ENCODE peak calls at places on chromosomes 13 and 19, in six cellular contexts. L is HFF-Myc, Q is breast epithelium, O is AG09319, C is astrocyte of the spinal cord, H is left lung. F is an unnamed sample.

GRCh38 chr19:54035215-54036178 is 28.2 kb downstream of the VSTM1 start:
- DNase-seq in L (peak), Q (no peak), O (peak), C (peak), H (no peak), F (no peak)

GRCh38 chr13:20193142-20193923 is 595 bp upstream of the GJB2 start:
- DNase-seq in L (no peak), Q (no peak), O (no peak), C (no peak), H (peak), F (no peak)

GRCh38 chr19:38229585-38230073 is 5.6 kb upstream of the DPF1 start:
- DNase-seq in L (no peak), Q (no peak), O (peak), C (peak), H (no peak), F (no peak)

GRCh38 chr19:54684537-54684936 is 21.8 kb downstream of the LILRB4 start:
- DNase-seq in L (no peak), Q (no peak), O (no peak), C (no peak), H (no peak), F (no peak)

GRCh38 chr19:35066121-35066520 is 24.6 kb downstream of the HPN start:
- DNase-seq in L (no peak), Q (no peak), O (no peak), C (no peak), H (no peak), F (no peak)

GRCh38 chr13:49452725-49453457 is 8.8 kb downstream of the SETDB2 start:
- DNase-seq in L (no peak), Q (no peak), O (no peak), C (no peak), H (no peak), F (no peak)

GRCh38 chr19:49814010-49814409 is 918 bp upstream of the FUZ start:
- DNase-seq in L (no peak), Q (no peak), O (no peak), C (no peak), H (no peak), F (no peak)

GRCh38 chr13:113350065-113350937 is 13.6 kb downstream of the GRTP1 start:
- DNase-seq in L (no peak), Q (no peak), O (no peak), C (no peak), H (no peak), F (no peak)

GRCh38 chr13:110275931-110276552 is 30.9 kb downstream of the COL4A1 start:
- DNase-seq in L (no peak), Q (no peak), O (no peak), C (no peak), H (no peak), F (no peak)

GRCh38 chr19:54355675-54356074 is 9.1 kb downstream of the LAIR1 start:
- DNase-seq in L (no peak), Q (no peak), O (no peak), C (no peak), H (no peak), F (no peak)

GRCh38 chr19:1883784-1884183 is 1.5 kb downstream of the ABHD17A start:
- DNase-seq in L (no peak), Q (no peak), O (no peak), C (no peak), H (no peak), F (peak)

GRCh38 chr13:43132911-43133310 is 109.5 kb downstream of the DNAJC15 start:
- DNase-seq in L (no peak), Q (no peak), O (no peak), C (no peak), H (no peak), F (no peak)

GRCh38 chr19:19224852-19225494 is 13.2 kb downstream of the NCAN start:
- DNase-seq in L (no peak), Q (peak), O (peak), C (peak), H (peak), F (peak)

GRCh38 chr13:27405521-27406134 is 18.8 kb upstream of the GTF3A start:
- DNase-seq in L (no peak), Q (no peak), O (no peak), C (no peak), H (no peak), F (no peak)

GRCh38 chr19:49932041-49932451 is 2.7 kb upstream of the NUP62 start:
- DNase-seq in L (no peak), Q (no peak), O (no peak), C (no peak), H (no peak), F (no peak)

GRCh38 chr13:35346494-35346893 is 130.0 kb downstream of the MAB21L1 start:
- DNase-seq in L (no peak), Q (no peak), O (no peak), C (no peak), H (no peak), F (no peak)

GRCh38 chr13:112052213-112052612 is 14.7 kb upstream of the SOX1 start:
- DNase-seq in L (no peak), Q (no peak), O (no peak), C (no peak), H (peak), F (no peak)

GRCh38 chr19:18741566-18742121 is 49.5 kb downstream of the COMP start:
- DNase-seq in L (no peak), Q (peak), O (no peak), C (no peak), H (no peak), F (peak)

GRCh38 chr13:99969934-99970760 is 1.4 kb downstream of the ZIC5 start:
- DNase-seq in L (no peak), Q (no peak), O (no peak), C (peak), H (peak), F (no peak)
- TF ChIP-seq CTCF in L (no peak), Q (no peak), O (no peak), C (no peak), H (no peak), F (no peak)

DNA sequence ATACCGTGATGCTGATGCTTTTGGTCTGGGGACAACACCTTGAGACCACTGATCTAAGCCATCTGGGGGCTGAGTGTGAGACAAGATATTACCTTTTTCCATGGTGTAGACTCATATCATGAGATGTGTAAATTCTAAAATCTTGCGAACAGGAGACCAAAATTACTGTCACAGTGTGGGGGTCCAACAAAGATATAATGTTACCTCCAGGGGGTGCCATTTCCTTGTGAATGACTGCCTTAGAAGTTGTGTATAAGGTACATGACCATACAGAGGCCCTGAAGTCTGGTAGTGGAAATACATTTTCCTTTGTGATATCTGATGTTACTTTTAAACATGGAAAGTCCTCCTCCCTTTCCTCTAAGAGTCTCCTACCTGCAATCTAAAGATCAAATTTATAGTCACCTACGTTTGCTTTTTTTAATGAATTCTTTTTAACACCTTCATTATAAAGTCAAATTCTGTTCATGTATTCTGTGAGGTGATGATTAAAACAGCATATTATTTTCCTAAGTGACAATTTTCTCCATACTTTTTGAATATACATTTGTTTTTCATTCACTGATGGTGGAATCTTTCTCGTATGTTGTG is 113.5 kb downstream of the RFC3 start:
- DNase-seq in L (peak), Q (no peak), O (no peak), C (peak), H (no peak), F (no peak)
- TF ChIP-seq CTCF in L (peak), Q (no peak), O (peak), C (peak), H (peak), F (peak)

GRCh38 chr13:106505295-106505694 is 30.2 kb downstream of the EFNB2 start:
- DNase-seq in L (no peak), Q (no peak), O (no peak), C (no peak), H (no peak), F (no peak)
- TF ChIP-seq CTCF in L (no peak), Q (no peak), O (no peak), C (no peak), H (no peak), F (no peak)

GRCh38 chr19:44741841-44742352 is 6.6 kb upstream of the BCL3 start:
- DNase-seq in L (peak), Q (peak), O (peak), C (peak), H (peak), F (peak)
- TF ChIP-seq CTCF in L (no peak), Q (no peak), O (no peak), C (no peak), H (no peak), F (no peak)

DNA sequence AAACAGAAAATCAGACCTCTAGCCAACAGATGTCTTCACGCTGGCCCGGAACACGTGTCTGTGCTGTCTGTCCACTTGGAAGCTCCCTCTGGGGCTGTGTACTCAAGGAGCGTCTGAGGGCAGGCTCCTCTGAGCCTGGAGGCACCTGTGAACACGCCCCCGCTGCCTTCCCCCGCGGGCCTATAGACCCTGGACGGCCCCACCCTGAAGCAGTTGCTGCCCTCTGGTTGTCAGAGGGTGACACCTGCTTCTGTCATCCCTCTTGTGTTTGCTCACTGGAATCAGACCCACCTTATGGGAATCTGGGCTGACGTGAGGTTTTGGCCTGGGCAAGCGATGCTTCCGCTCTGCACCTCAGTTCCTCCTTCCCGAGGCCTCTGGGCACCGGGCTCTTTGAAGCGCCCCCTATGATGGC is 19.2 kb downstream of the EPN1 start:
- DNase-seq in L (no peak), Q (peak), O (no peak), C (no peak), H (no peak), F (no peak)
- TF ChIP-seq CTCF in L (no peak), Q (no peak), O (no peak), C (no peak), H (no peak), F (no peak)

GRCh38 chr19:8389891-8390616 is at the start of gene RAB11B:
- DNase-seq in L (peak), Q (peak), O (peak), C (peak), H (peak), F (peak)
- TF ChIP-seq CTCF in L (no peak), Q (peak), O (no peak), C (no peak), H (no peak), F (no peak)

GRCh38 chr19:5407356-5407755 is 47.9 kb upstream of the ZNRF4 start:
- DNase-seq in L (peak), Q (no peak), O (no peak), C (no peak), H (no peak), F (no peak)
- TF ChIP-seq CTCF in L (no peak), Q (no peak), O (no peak), C (no peak), H (no peak), F (no peak)

GRCh38 chr19:47379398-47379938 is 30.4 kb downstream of the DHX34 start:
- DNase-seq in L (no peak), Q (no peak), O (no peak), C (no peak), H (no peak), F (no peak)
- TF ChIP-seq CTCF in L (no peak), Q (no peak), O (no peak), C (no peak), H (no peak), F (no peak)

GRCh38 chr13:97512732-97513131 is 78.8 kb downstream of the RAP2A start:
- DNase-seq in L (no peak), Q (no peak), O (no peak), C (no peak), H (no peak), F (no peak)
- TF ChIP-seq CTCF in L (no peak), Q (no peak), O (no peak), C (no peak), H (no peak), F (no peak)

F was measured in CD14-positive monocyte.